ENCODE peak calls at places on chromosomes 5 and 9, in five cellular contexts. S is H9, Q is trophoblast cell, W is mesenchymal stem cell, O is H1. C is an unnamed sample.

GRCh38 chr9:68653141-68653595 is 51.9 kb upstream of the PIP5K1B start:
- DNase-seq in S (no peak), Q (no peak), W (no peak), O (no peak), C (no peak)

GRCh38 chr5:134246771-134247329 is 21.0 kb upstream of the PPP2CA start:
- DNase-seq in S (no peak), Q (peak), W (no peak), O (no peak), C (no peak)

GRCh38 chr9:120402741-120403542 is 177.0 kb downstream of the CDK5RAP2 start:
- DNase-seq in S (no peak), Q (peak), W (peak), O (no peak), C (no peak)

GRCh38 chr9:115144706-115145105 is 26.7 kb upstream of the TNC start:
- DNase-seq in S (no peak), Q (peak), W (no peak), O (no peak), C (no peak)

GRCh38 chr5:159893020-159893695 is 23.1 kb upstream of the ADRA1B start:
- DNase-seq in S (no peak), Q (no peak), W (peak), O (no peak), C (no peak)

GRCh38 chr9:137198051-137198747 is 2.3 kb downstream of the TPRN start:
- DNase-seq in S (no peak), Q (peak), W (no peak), O (no peak), C (no peak)

GRCh38 chr5:1494780-1495524 is 28.8 kb downstream of the LPCAT1 start:
- DNase-seq in S (no peak), Q (peak), W (no peak), O (no peak), C (no peak)

GRCh38 chr5:67577424-67577823 is 380.8 kb upstream of the CD180 start:
- DNase-seq in S (no peak), Q (no peak), W (peak), O (no peak), C (no peak)

GRCh38 chr9:96621619-96622018 is 2.0 kb upstream of the CDC14B start:
- DNase-seq in S (no peak), Q (no peak), W (no peak), O (no peak), C (no peak)

GRCh38 chr5:21806271-21806670 is 1046.9 kb downstream of the CDH12 start:
- DNase-seq in S (no peak), Q (no peak), W (no peak), O (no peak), C (no peak)

GRCh38 chr5:154356958-154357357 is 88.8 kb upstream of the SAP30L start:
- DNase-seq in S (no peak), Q (no peak), W (no peak), O (no peak), C (no peak)

GRCh38 chr9:129197978-129198736 is 20.1 kb upstream of the IER5L start:
- DNase-seq in S (no peak), Q (peak), W (peak), O (no peak), C (no peak)

GRCh38 chr5:127562252-127562651 is 44.8 kb downstream of the PRRC1 start:
- DNase-seq in S (peak), Q (peak), W (peak), O (no peak), C (peak)

GRCh38 chr5:154749496-154749895 is 5.7 kb upstream of the LARP1 start:
- DNase-seq in S (no peak), Q (no peak), W (no peak), O (no peak), C (no peak)

GRCh38 chr5:134603059-134603458 is 29.6 kb downstream of the SAR1B start:
- DNase-seq in S (no peak), Q (no peak), W (peak), O (no peak), C (no peak)

GRCh38 chr5:111582962-111583669 is 70.8 kb upstream of the STARD4 start:
- DNase-seq in S (no peak), Q (peak), W (peak), O (no peak), C (no peak)

GRCh38 chr9:94805585-94805984 is 79.1 kb downstream of the AOPEP start:
- DNase-seq in S (no peak), Q (peak), W (peak), O (no peak), C (no peak)

GRCh38 chr5:52864376-52864775 is 76.7 kb downstream of the ITGA1 start:
- DNase-seq in S (no peak), Q (peak), W (peak), O (no peak), C (no peak)
- H4K91ac ChIP-seq in S (no peak), Q (no peak), W (no peak), O (no peak), C (no peak)

GRCh38 chr5:35202319-35203111 is 27.8 kb downstream of the PRLR start:
- DNase-seq in S (peak), Q (peak), W (peak), O (peak), C (peak)

GRCh38 chr5:35201291-35201690 is 29.0 kb downstream of the PRLR start:
- DNase-seq in S (no peak), Q (peak), W (no peak), O (no peak), C (no peak)

GRCh38 chr5:35205606-35206005 is 24.7 kb downstream of the PRLR start:
- DNase-seq in S (no peak), Q (peak), W (no peak), O (no peak), C (no peak)

GRCh38 chr5:35205186-35205585 is 25.1 kb downstream of the PRLR start:
- DNase-seq in S (no peak), Q (no peak), W (no peak), O (no peak), C (no peak)

GRCh38 chr5:35203403-35203802 is 26.9 kb downstream of the PRLR start:
- DNase-seq in S (no peak), Q (no peak), W (no peak), O (no peak), C (no peak)
- H2BK12ac ChIP-seq in S (no peak), Q (no peak), W (no peak), O (no peak), C (no peak)

DNA sequence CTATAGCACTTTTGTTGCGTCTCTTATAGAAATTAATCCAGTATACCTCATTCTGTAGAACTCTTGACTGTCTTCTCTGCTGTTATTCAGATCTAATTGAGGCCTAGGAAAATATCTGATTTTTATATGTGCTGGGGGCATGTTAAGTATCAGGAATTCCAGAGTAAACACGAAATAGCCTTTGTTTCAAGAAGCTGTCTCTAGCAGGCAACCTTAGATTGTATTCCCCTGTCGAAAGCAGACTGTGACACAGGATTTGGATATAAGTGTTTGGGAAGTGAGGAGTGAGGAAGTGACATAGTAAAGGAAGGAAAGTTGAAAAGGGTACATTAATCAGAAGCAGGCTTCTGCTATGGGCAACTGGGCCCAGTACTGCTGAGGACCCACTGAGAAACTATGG is 72.1 kb upstream of the RASA1 start:
- DNase-seq in S (no peak), Q (no peak), W (peak), O (no peak), C (no peak)
- H3K14ac ChIP-seq in S (no peak), Q (no peak), W (no peak), O (no peak), C (no peak)

DNA sequence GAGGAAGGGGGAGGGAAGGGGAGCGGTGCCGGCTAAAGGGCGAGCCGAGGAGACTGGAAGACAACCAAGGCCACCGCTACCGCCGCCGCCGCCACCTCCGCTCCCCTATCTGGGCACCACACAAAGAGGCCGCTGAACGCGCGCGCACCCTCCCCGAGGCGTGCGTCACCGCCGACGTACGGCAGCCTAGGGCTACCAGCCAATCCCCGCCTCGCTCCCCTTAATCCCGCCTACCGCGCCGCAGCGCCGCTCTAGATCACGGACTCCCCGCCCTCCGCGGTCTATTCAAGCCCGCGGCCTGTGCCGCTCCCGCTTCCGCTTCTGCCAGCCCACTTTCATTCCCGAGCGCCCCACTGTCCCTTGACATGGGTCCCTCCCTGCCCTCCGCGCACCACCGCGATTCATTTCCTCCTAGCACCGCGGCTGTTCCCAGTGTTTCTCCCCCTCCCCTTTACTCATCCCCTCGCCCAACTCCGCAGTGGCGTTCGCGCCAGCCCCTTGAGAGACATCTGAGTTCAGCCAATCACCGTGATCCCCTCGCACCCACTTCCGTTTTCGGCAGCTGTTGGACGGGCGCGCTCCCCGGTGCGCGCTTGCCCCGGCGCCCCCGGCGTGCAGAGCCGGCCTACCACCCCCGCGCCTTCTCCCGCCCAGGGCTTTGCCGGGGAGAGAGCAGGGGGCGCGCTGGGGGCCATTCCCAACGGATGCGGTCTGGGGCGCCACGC is at the start of gene HNRNPA0:
- DNase-seq in S (peak), Q (peak), W (peak), O (peak), C (peak)
- H4K91ac ChIP-seq in S (peak), Q (peak), W (peak), O (peak), C (peak)

GRCh38 chr9:98215821-98216220 is 23.4 kb upstream of the CORO2A start:
- DNase-seq in S (peak), Q (no peak), W (no peak), O (no peak), C (no peak)

GRCh38 chr9:98217255-98217654 is 24.8 kb upstream of the CORO2A start:
- DNase-seq in S (no peak), Q (no peak), W (no peak), O (no peak), C (no peak)

GRCh38 chr9:98215266-98215665 is 22.8 kb upstream of the CORO2A start:
- DNase-seq in S (no peak), Q (no peak), W (no peak), O (no peak), C (no peak)

GRCh38 chr9:98214811-98215210 is 22.4 kb upstream of the CORO2A start:
- DNase-seq in S (no peak), Q (no peak), W (no peak), O (no peak), C (no peak)

GRCh38 chr9:98216391-98216790 is 24.0 kb upstream of the CORO2A start:
- DNase-seq in S (no peak), Q (no peak), W (no peak), O (no peak), C (no peak)
- H2BK12ac ChIP-seq in S (no peak), Q (no peak), W (no peak), O (no peak), C (no peak)

DNA sequence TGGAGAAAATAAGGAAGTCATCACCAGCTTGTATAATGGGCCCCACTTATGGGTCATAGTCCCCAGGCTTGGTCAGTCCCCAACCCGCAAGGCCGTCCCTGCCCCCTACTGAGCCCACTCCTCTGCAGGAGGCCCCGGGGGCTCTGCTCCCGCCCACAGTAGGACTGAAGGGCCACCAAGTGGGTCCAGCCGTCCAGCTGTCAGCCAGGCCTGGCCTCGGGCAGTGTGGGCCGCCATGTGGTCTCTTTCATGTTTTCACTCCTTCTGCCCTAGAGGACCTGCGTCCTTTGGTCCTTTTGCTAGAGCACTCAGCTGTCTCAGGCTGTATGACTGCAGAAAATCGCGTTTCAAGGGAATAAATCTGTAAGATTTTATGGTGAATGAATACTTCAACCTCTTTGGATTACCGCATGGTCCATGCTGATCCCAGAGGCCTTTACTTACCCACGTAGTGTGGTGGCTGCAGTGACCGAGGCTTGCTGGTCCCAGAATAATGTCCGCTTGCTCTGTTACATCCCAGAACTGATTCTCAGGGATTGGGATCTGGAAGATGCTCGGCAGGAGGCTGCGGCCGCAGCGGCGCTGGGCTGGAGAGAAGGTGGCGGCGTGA is 105.8 kb upstream of the FAM120A start:
- DNase-seq in S (no peak), Q (peak), W (no peak), O (no peak), C (peak)
- H3K14ac ChIP-seq in S (no peak), Q (no peak), W (no peak), O (no peak), C (no peak)

DNA sequence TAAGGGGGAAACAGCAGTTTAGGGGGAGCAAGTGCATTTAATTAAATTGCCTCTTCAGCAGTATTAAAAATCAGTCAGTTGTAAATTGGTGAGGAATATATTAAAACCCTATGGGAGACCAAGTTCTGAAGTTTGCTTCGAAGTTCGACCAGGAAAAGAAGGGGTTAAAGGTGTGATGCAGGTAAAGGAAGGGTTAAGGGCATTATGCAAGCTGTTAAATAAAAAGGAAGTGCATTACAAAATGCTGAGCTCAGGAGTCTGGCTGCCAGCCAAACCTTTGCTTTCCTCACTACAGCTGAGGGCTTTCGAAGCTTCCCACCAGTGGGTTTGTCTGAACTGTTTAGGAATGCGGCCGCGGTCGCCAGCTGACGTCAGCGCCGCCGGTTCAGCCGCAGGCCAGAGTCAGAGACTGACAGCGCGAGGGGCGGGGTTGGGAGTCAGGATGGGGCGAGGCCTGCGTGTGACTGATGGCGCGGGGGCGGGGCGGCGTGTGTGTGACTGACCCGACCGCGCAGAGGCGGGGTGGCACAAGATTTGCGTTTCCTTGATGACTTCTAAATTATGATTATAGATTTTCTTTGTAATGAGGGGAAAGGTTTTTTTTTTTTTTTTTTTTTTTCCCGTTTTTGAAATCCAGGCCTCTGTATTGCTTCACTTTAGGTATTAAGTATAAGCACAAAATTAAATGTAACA is 76.6 kb downstream of the ZSWIM6 start:
- DNase-seq in S (peak), Q (peak), W (peak), O (peak), C (peak)
- H4K91ac ChIP-seq in S (no peak), Q (no peak), W (no peak), O (no peak), C (no peak)

DNA sequence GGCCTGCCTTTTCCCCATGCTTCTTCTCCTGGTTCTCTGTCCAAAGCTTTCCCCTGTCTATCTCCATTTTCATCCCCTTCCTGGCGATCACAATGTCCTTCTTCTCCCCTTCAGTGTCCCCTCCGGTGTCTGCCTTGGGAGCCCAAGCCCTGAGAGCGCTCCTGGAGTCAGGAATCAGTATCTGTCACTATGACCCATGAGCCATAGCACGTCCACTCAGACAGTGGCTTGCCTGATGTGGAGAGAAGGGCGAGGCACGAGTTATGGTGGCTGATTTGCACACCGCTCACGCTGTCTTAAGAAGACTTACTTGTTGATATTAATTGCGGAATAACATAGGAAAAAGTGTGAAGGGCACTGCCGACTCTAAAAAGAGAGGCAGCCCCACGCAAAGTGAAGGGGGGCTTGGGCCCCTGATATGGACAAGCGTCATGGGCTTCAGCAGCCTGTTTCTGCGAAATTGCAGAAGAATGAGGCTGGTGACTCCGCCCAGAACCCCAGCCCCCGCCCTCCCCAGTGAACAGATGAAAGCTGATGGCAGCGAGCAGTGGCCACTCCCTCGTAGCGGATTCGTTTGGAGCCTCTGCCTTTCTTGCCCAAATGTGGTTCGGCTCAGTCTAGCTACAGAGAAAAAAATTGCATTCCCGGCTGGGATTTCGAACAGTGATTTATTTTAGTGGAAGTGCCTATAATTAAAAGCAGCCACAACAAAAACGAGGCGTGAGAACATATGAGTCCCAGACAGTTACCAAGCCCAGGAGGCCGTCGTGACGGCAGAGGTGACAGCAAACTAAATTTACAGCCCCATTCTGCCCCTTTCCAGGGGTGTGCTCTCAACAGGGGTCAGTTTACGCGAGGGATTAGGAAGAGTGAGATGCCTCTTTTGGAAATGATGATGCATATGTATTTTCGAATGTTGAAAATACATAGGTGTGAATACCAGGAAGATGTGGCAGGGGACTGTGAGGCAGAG is 149.8 kb downstream of the ICE1 start:
- DNase-seq in S (peak), Q (peak), W (no peak), O (no peak), C (no peak)
- H2BK12ac ChIP-seq in S (no peak), Q (no peak), W (no peak), O (peak), C (no peak)